ENCODE peak calls at places on chromosomes 4 and X, in four cellular contexts. G is mammary epithelial cell, O is dorsolateral prefrontal cortex, M is omental fat pad. H is an unnamed sample.

GRCh38 chr4:54937501-54937900 is 187.9 kb downstream of the KDR start:
- DNase-seq in G (no peak), O (no peak), M (no peak), H (no peak)

GRCh38 chrX:115350696-115351408 is 61.3 kb downstream of the LUZP4 start:
- DNase-seq in G (no peak), O (no peak), M (no peak), H (no peak)

GRCh38 chr4:151676301-151676700 is 84.5 kb downstream of the GATB start:
- DNase-seq in G (peak), O (no peak), M (peak), H (no peak)

GRCh38 chr4:112168719-112169500 is 23.7 kb downstream of the FAM241A start:
- DNase-seq in G (no peak), O (no peak), M (no peak), H (no peak)

GRCh38 chrX:73021361-73022092 is 18.8 kb downstream of the PABPC1L2B start:
- DNase-seq in G (no peak), O (no peak), M (no peak), H (no peak)

GRCh38 chrX:24133280-24133679 is 16.2 kb upstream of the ZFX start:
- DNase-seq in G (no peak), O (no peak), M (no peak), H (no peak)

GRCh38 chr4:130689182-130689581 is 1593.2 kb downstream of the C4orf33 start:
- DNase-seq in G (peak), O (no peak), M (no peak), H (no peak)

GRCh38 chr4:36269116-36269515 is 12.3 kb upstream of the DTHD1 start:
- DNase-seq in G (no peak), O (peak), M (no peak), H (no peak)

GRCh38 chr4:135267148-135267878 is 1065.7 kb upstream of the PABPC4L start:
- DNase-seq in G (no peak), O (no peak), M (no peak), H (no peak)

GRCh38 chrX:112279940-112280339 is 197.4 kb upstream of the TRPC5 start:
- DNase-seq in G (no peak), O (no peak), M (no peak), H (no peak)

GRCh38 chrX:69024931-69025330 is 140.3 kb downstream of the PJA1 start:
- DNase-seq in G (peak), O (no peak), M (no peak), H (peak)

GRCh38 chrX:68045008-68045577 is 388.2 kb downstream of the OPHN1 start:
- DNase-seq in G (no peak), O (no peak), M (no peak), H (no peak)

GRCh38 chrX:111652719-111653118 is 28.3 kb upstream of the ALG13 start:
- DNase-seq in G (no peak), O (no peak), M (no peak), H (no peak)

GRCh38 chr4:159946983-159947645 is 844.2 kb downstream of the RAPGEF2 start:
- DNase-seq in G (peak), O (no peak), M (no peak), H (no peak)

GRCh38 chrX:15376956-15377355 is 7.3 kb downstream of the VEGFD start:
- DNase-seq in G (no peak), O (no peak), M (no peak), H (no peak)

GRCh38 chrX:78105944-78106650 is 2.0 kb downstream of the PGK1 start:
- DNase-seq in G (no peak), O (no peak), M (no peak), H (no peak)

GRCh38 chr4:988726-989721 is 2.2 kb downstream of the IDUA start:
- DNase-seq in G (no peak), O (no peak), M (no peak), H (no peak)

GRCh38 chr4:149605601-149606378 is 209.9 kb downstream of the IQCM start:
- DNase-seq in G (peak), O (no peak), M (no peak), H (no peak)

GRCh38 chr4:157804986-157805385 is 367.8 kb downstream of the GASK1B start:
- DNase-seq in G (peak), O (no peak), M (no peak), H (no peak)

GRCh38 chrX:151830911-151831310 is 81.8 kb upstream of the MAGEA4 start:
- DNase-seq in G (no peak), O (no peak), M (no peak), H (no peak)

GRCh38 chr4:107823870-107824366 is 814 bp upstream of the SGMS2 start:
- DNase-seq in G (no peak), O (no peak), M (no peak), H (no peak)

GRCh38 chr4:179307297-179308136 is 1865.3 kb upstream of the AGA start:
- DNase-seq in G (peak), O (no peak), M (no peak), H (no peak)

GRCh38 chr4:168585168-168586091 is 88.6 kb downstream of the PALLD start:
- DNase-seq in G (peak), O (peak), M (peak), H (peak)

GRCh38 chr4:17436750-17437090 is 75.2 kb downstream of the QDPR start:
- DNase-seq in G (no peak), O (no peak), M (no peak), H (no peak)

GRCh38 chr4:1369091-1369450 is 22.1 kb downstream of the UVSSA start:
- DNase-seq in G (no peak), O (no peak), M (no peak), H (no peak)

GRCh38 chr4:52894408-52894807 is 32.3 kb downstream of the RASL11B start:
- DNase-seq in G (no peak), O (no peak), M (no peak), H (no peak)

GRCh38 chrX:72305286-72306084 is at the start of gene CITED1:
- DNase-seq in G (peak), O (no peak), M (no peak), H (no peak)

GRCh38 chrX:38514014-38514854 is 47.1 kb upstream of the TSPAN7 start:
- DNase-seq in G (no peak), O (no peak), M (no peak), H (no peak)

GRCh38 chr4:31295081-31295480 is 574.9 kb downstream of the PCDH7 start:
- DNase-seq in G (no peak), O (no peak), M (no peak), H (no peak)

GRCh38 chrX:151227637-151228036 is 51.3 kb downstream of the GPR50 start:
- DNase-seq in G (no peak), O (no peak), M (no peak), H (no peak)

GRCh38 chr4:70559216-70559830 is 32.7 kb upstream of the AMBN start:
- DNase-seq in G (peak), O (peak), M (no peak), H (peak)

GRCh38 chrX:147884958-147885357 is 26.8 kb upstream of the FMR1 start:
- DNase-seq in G (no peak), O (no peak), M (no peak), H (no peak)

GRCh38 chr4:30815685-30816084 is 95.5 kb downstream of the PCDH7 start:
- DNase-seq in G (no peak), O (no peak), M (no peak), H (no peak)

GRCh38 chrX:39904816-39905474 is 192.8 kb downstream of the BCOR start:
- DNase-seq in G (no peak), O (no peak), M (no peak), H (no peak)

GRCh38 chrX:2508648-2509335 is 8.0 kb upstream of the DHRSX start:
- DNase-seq in G (no peak), O (no peak), M (no peak), H (no peak)

GRCh38 chr4:122117743-122118142 is 34.4 kb upstream of the BLTP1 start:
- DNase-seq in G (peak), O (no peak), M (no peak), H (no peak)

GRCh38 chr4:137981277-137981676 is 260.9 kb downstream of the SLC7A11 start:
- DNase-seq in G (peak), O (no peak), M (no peak), H (no peak)

GRCh38 chr4:81665050-81665449 is 193.3 kb upstream of the RASGEF1B start:
- DNase-seq in G (no peak), O (no peak), M (no peak), H (no peak)

GRCh38 chr4:81664079-81664478 is 192.4 kb upstream of the RASGEF1B start:
- DNase-seq in G (peak), O (no peak), M (no peak), H (no peak)

GRCh38 chr4:81666491-81666890 is 194.8 kb upstream of the RASGEF1B start:
- DNase-seq in G (peak), O (no peak), M (no peak), H (no peak)

GRCh38 chr4:81663368-81663767 is 191.7 kb upstream of the RASGEF1B start:
- DNase-seq in G (no peak), O (no peak), M (no peak), H (no peak)
- TF ChIP-seq CTCF in G (no peak), O (no peak), M (no peak), H (no peak)

DNA sequence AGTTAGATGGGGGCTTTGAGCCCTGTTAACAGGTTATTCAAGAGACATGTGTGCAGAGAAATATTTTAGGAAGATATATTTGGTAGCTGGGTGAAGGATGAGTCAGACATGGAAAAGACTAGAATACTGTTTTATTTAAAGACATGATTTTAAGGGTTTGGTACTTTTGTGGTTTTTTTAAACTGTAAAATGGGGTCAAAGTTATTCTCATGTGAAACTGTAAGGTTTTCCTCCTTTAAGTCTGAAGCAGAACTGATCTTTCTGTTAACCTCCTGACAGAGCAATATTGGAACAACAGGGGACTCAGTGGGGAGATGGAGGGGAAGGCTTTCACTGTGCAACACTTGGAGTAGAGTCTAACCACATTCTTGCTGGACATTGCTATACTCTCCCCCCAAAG is 112.4 kb upstream of the LSM6 start:
- DNase-seq in G (no peak), O (no peak), M (no peak), H (no peak)
- TF ChIP-seq CTCF in G (no peak), O (no peak), M (no peak), H (no peak)

DNA sequence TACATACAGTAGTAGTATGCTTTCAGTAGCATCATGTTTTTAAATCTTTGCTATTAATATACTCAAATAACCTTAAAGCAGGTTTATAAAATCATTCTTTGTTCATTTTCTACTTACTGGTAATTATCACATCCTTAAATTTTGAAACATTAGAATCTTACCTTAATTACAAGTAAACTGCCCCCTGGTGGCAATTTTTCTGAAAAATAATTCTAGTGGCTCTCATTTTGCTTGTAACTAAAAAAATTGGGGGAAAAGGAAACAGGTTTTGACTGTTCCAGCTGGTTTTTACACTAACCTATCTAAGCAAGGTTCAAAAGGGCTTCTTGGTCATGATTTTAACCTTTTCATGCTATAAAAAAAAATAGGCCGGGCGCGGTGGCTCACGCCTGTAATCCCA is 18.5 kb upstream of the DCAF4L1 start:
- DNase-seq in G (no peak), O (no peak), M (no peak), H (no peak)
- TF ChIP-seq CTCF in G (peak), O (peak), M (no peak), H (peak)

DNA sequence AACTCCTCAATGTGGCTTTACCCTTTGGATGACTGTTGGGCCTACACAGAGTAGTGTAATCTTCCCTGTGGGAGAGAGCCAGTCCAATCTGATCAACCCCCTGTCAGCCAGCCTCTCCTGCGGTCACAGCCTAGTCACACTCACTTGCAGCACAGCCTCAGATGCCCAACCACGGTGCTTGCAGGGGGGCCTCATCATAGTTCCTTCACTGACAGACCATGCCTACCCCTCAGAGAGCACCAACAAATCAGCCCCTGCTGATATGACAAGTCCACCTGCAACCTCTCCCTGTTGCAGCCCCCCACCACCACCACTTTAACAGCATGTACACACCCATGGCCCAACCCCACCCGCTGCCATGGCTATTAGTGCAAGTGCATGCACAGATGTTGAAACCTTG is 146.8 kb downstream of the HMGN5 start:
- DNase-seq in G (no peak), O (no peak), M (no peak), H (no peak)
- TF ChIP-seq CTCF in G (no peak), O (no peak), M (no peak), H (no peak)

GRCh38 chr4:124266706-124267105 is 445.8 kb downstream of the ANKRD50 start:
- DNase-seq in G (no peak), O (no peak), M (no peak), H (no peak)

GRCh38 chr4:124265701-124266100 is 446.8 kb downstream of the ANKRD50 start:
- DNase-seq in G (no peak), O (no peak), M (no peak), H (no peak)

DNA sequence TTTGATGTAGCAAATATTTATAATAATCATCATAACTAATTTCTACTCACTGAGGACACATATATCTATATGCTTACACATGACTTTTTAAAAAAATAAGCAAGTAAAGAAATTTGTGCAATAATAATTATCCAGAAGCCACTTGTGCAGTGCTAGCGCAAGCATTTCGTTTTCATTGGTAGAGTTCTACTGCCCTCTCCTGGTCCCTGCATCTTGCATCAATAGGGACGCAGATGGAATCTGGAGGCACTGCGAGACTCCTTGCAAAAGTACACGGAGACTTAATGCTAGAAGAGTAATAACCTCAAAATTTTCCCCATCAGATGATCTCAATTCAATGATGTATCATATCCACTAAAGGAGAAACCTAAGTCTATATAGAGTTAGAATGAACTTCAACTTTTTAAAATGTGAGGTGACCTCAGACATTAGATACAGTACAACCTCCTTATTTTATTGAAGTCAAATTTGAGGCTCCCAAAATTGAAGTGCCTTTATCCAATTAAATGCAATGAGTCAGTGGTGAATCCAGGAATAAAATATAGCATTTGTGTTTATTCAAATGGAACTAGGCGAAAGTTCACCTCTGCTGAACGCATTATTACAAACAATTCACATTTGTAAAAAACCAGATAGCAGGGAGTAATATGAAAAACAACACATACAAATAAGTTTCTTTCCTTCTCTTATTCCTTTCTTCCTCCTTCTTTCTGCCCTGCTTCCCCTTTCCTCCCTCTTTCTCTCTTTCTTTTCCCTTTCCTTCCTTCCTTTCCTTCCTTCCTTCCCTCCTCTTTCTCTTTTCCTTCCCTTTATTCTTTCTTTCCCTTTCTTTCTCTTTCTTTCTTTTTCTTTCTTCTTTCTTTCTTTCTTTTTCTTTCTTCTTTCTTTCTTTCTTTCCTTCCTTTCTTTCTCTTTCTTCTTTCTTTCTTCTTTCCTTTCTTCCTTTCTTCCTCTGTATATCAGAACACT is 450.0 kb downstream of the ANKRD50 start:
- DNase-seq in G (peak), O (peak), M (peak), H (peak)
- TF ChIP-seq CTCF in G (peak), O (peak), M (no peak), H (peak)

DNA sequence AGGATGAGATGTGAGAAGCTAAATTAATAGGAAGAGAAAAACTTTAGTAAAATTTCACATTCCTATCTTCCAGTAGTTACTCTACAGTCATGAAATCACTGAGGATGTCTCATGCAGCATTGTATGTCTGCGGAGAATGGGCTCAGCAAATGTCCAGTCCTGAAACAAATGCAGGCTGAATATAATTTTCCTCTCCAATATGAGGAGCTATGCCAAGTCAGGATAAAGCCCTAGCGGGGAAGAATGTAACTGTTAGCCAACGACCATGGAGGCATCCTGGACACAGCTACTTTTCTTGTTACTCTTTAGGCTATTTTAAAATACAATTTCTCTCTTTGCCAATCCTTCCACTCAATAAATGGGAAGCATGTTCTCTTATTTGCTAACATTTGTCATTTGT is 127.7 kb downstream of the PRKX start:
- DNase-seq in G (no peak), O (no peak), M (no peak), H (no peak)
- TF ChIP-seq CTCF in G (no peak), O (no peak), M (no peak), H (peak)

GRCh38 chr4:4274226-4274625 is 15.7 kb downstream of the LYAR start:
- DNase-seq in G (no peak), O (no peak), M (no peak), H (no peak)

GRCh38 chr4:4270529-4270928 is 19.4 kb downstream of the LYAR start:
- DNase-seq in G (peak), O (no peak), M (no peak), H (no peak)

GRCh38 chr4:4269326-4269725 is 20.6 kb downstream of the LYAR start:
- DNase-seq in G (no peak), O (no peak), M (no peak), H (no peak)

GRCh38 chr4:4269856-4270255 is 20.1 kb downstream of the LYAR start:
- DNase-seq in G (peak), O (no peak), M (no peak), H (no peak)

GRCh38 chr4:4271912-4272311 is 18.0 kb downstream of the LYAR start:
- DNase-seq in G (no peak), O (no peak), M (no peak), H (no peak)
- TF ChIP-seq CTCF in G (no peak), O (no peak), M (no peak), H (no peak)